ENCODE peak calls at places on chromosome 1, in six cellular contexts. One of them, this sample, is unnamed. For H3K4me1, the result is how much of the 10 kb centered on the place peaks cover.

GRCh38 chr1:84705503-84705902 is 15.2 kb upstream of the SSX2IP start:
- DNase-seq in pancreas: no peak
- DNase-seq in Peyer's patch: no peak
- DNase-seq in tibial nerve: no peak
- DNase-seq in gastrocnemius medialis: no peak
- DNase-seq in tibial artery: no peak
- DNase-seq in this sample: no peak

GRCh38 chr1:45815667-45816458 is 12.5 kb downstream of the MAST2 start:
- DNase-seq in pancreas: no peak
- DNase-seq in Peyer's patch: no peak
- DNase-seq in tibial nerve: no peak
- DNase-seq in gastrocnemius medialis: no peak
- DNase-seq in tibial artery: no peak
- DNase-seq in this sample: no peak

GRCh38 chr1:19877821-19878636 is 4.2 kb upstream of the OTUD3 start:
- DNase-seq in pancreas: no peak
- DNase-seq in Peyer's patch: peak
- DNase-seq in tibial nerve: no peak
- DNase-seq in gastrocnemius medialis: no peak
- DNase-seq in tibial artery: no peak
- DNase-seq in this sample: no peak

GRCh38 chr1:236774926-236775325 is 20.2 kb upstream of the MTR start:
- DNase-seq in pancreas: no peak
- DNase-seq in Peyer's patch: no peak
- DNase-seq in tibial nerve: no peak
- DNase-seq in gastrocnemius medialis: no peak
- DNase-seq in tibial artery: no peak
- DNase-seq in this sample: no peak

GRCh38 chr1:15885269-15885668 is 37.8 kb downstream of the SPEN start:
- DNase-seq in pancreas: no peak
- DNase-seq in Peyer's patch: no peak
- DNase-seq in tibial nerve: no peak
- DNase-seq in gastrocnemius medialis: no peak
- DNase-seq in tibial artery: no peak
- DNase-seq in this sample: no peak

GRCh38 chr1:224615861-224616760 is at the start of gene CNIH3:
- DNase-seq in pancreas: peak
- DNase-seq in Peyer's patch: no peak
- DNase-seq in tibial nerve: no peak
- DNase-seq in gastrocnemius medialis: peak
- DNase-seq in tibial artery: no peak
- DNase-seq in this sample: no peak

GRCh38 chr1:50700226-50701020 is 259.6 kb downstream of the FAF1 start:
- DNase-seq in pancreas: no peak
- DNase-seq in Peyer's patch: no peak
- DNase-seq in tibial nerve: no peak
- DNase-seq in gastrocnemius medialis: no peak
- DNase-seq in tibial artery: no peak
- DNase-seq in this sample: no peak

GRCh38 chr1:110501725-110502124 is 17.2 kb downstream of the KCNA10 start:
- DNase-seq in pancreas: no peak
- DNase-seq in Peyer's patch: no peak
- DNase-seq in tibial nerve: no peak
- DNase-seq in gastrocnemius medialis: no peak
- DNase-seq in tibial artery: no peak
- DNase-seq in this sample: no peak

GRCh38 chr1:66434096-66434495 is 99.9 kb upstream of the SGIP1 start:
- DNase-seq in pancreas: no peak
- DNase-seq in Peyer's patch: no peak
- DNase-seq in tibial nerve: no peak
- DNase-seq in gastrocnemius medialis: no peak
- DNase-seq in tibial artery: no peak
- DNase-seq in this sample: no peak

GRCh38 chr1:46333300-46334029 is 7.1 kb upstream of the NSUN4 start:
- DNase-seq in pancreas: no peak
- DNase-seq in Peyer's patch: peak
- DNase-seq in tibial nerve: no peak
- DNase-seq in gastrocnemius medialis: no peak
- DNase-seq in tibial artery: no peak
- DNase-seq in this sample: no peak

GRCh38 chr1:74053407-74053806 is 144.6 kb downstream of the LRRIQ3 start:
- DNase-seq in pancreas: no peak
- DNase-seq in Peyer's patch: no peak
- DNase-seq in tibial nerve: no peak
- DNase-seq in gastrocnemius medialis: no peak
- DNase-seq in tibial artery: no peak
- DNase-seq in this sample: no peak

GRCh38 chr1:161192476-161193465 is 6.1 kb downstream of the ADAMTS4 start:
- DNase-seq in pancreas: no peak
- DNase-seq in Peyer's patch: peak
- DNase-seq in tibial nerve: peak
- DNase-seq in gastrocnemius medialis: no peak
- DNase-seq in tibial artery: peak
- DNase-seq in this sample: peak

GRCh38 chr1:3902546-3902945 is 2.5 kb upstream of the C1orf174 start:
- DNase-seq in pancreas: no peak
- DNase-seq in Peyer's patch: no peak
- DNase-seq in tibial nerve: no peak
- DNase-seq in gastrocnemius medialis: no peak
- DNase-seq in tibial artery: no peak
- DNase-seq in this sample: no peak

GRCh38 chr1:69121708-69122107 is 446.0 kb upstream of the LRRC7 start:
- DNase-seq in pancreas: no peak
- DNase-seq in Peyer's patch: no peak
- DNase-seq in tibial nerve: no peak
- DNase-seq in gastrocnemius medialis: no peak
- DNase-seq in tibial artery: no peak
- DNase-seq in this sample: no peak

GRCh38 chr1:159492575-159493323 is 43.1 kb downstream of the OR10J5 start:
- DNase-seq in pancreas: no peak
- DNase-seq in Peyer's patch: no peak
- DNase-seq in tibial nerve: no peak
- DNase-seq in gastrocnemius medialis: no peak
- DNase-seq in tibial artery: no peak
- DNase-seq in this sample: no peak

GRCh38 chr1:5099558-5099957 is 445.1 kb downstream of the AJAP1 start:
- DNase-seq in pancreas: no peak
- DNase-seq in Peyer's patch: no peak
- DNase-seq in tibial nerve: no peak
- DNase-seq in gastrocnemius medialis: no peak
- DNase-seq in tibial artery: no peak
- DNase-seq in this sample: no peak

GRCh38 chr1:198497326-198498220 is 42.9 kb downstream of the ATP6V1G3 start:
- DNase-seq in pancreas: no peak
- DNase-seq in Peyer's patch: no peak
- DNase-seq in tibial nerve: no peak
- DNase-seq in gastrocnemius medialis: no peak
- DNase-seq in tibial artery: peak
- DNase-seq in this sample: peak

GRCh38 chr1:113786055-113786454 is 26.2 kb downstream of the RSBN1 start:
- DNase-seq in pancreas: no peak
- DNase-seq in Peyer's patch: no peak
- DNase-seq in tibial nerve: no peak
- DNase-seq in gastrocnemius medialis: no peak
- DNase-seq in tibial artery: no peak
- DNase-seq in this sample: no peak

GRCh38 chr1:162696286-162696862 is 64.1 kb downstream of the DDR2 start:
- DNase-seq in pancreas: no peak
- DNase-seq in Peyer's patch: peak
- DNase-seq in tibial nerve: peak
- DNase-seq in gastrocnemius medialis: peak
- DNase-seq in tibial artery: peak
- DNase-seq in this sample: peak

GRCh38 chr1:212211371-212211770 is 73.8 kb upstream of the PPP2R5A start:
- DNase-seq in pancreas: no peak
- DNase-seq in Peyer's patch: no peak
- DNase-seq in tibial nerve: no peak
- DNase-seq in gastrocnemius medialis: no peak
- DNase-seq in tibial artery: no peak
- DNase-seq in this sample: no peak

GRCh38 chr1:96206451-96206850 is 515.1 kb upstream of the PTBP2 start:
- DNase-seq in pancreas: no peak
- DNase-seq in Peyer's patch: no peak
- DNase-seq in tibial nerve: no peak
- DNase-seq in gastrocnemius medialis: no peak
- DNase-seq in tibial artery: no peak
- DNase-seq in this sample: no peak

GRCh38 chr1:9700340-9700739 is 48.8 kb downstream of the PIK3CD start:
- DNase-seq in pancreas: no peak
- DNase-seq in Peyer's patch: no peak
- DNase-seq in tibial nerve: no peak
- DNase-seq in gastrocnemius medialis: no peak
- DNase-seq in tibial artery: no peak
- DNase-seq in this sample: no peak

GRCh38 chr1:212525479-212526110 is 83.0 kb upstream of the ATF3 start:
- DNase-seq in pancreas: no peak
- DNase-seq in Peyer's patch: no peak
- DNase-seq in tibial nerve: no peak
- DNase-seq in gastrocnemius medialis: no peak
- DNase-seq in tibial artery: no peak
- DNase-seq in this sample: no peak

GRCh38 chr1:162605225-162605927 is 26.9 kb upstream of the DDR2 start:
- DNase-seq in pancreas: no peak
- DNase-seq in Peyer's patch: no peak
- DNase-seq in tibial nerve: no peak
- DNase-seq in gastrocnemius medialis: no peak
- DNase-seq in tibial artery: no peak
- DNase-seq in this sample: no peak

GRCh38 chr1:29689372-29690030 is 453.2 kb downstream of the PTPRU start:
- DNase-seq in pancreas: no peak
- DNase-seq in Peyer's patch: peak
- DNase-seq in tibial nerve: no peak
- DNase-seq in gastrocnemius medialis: no peak
- DNase-seq in tibial artery: no peak
- DNase-seq in this sample: no peak

GRCh38 chr1:64453695-64454094 is 16.2 kb upstream of the CACHD1 start:
- DNase-seq in pancreas: no peak
- DNase-seq in Peyer's patch: no peak
- DNase-seq in tibial nerve: no peak
- DNase-seq in gastrocnemius medialis: no peak
- DNase-seq in tibial artery: no peak
- DNase-seq in this sample: no peak

GRCh38 chr1:43414634-43415223 is 25.0 kb downstream of the SZT2 start:
- DNase-seq in pancreas: no peak
- DNase-seq in Peyer's patch: peak
- DNase-seq in tibial nerve: peak
- DNase-seq in gastrocnemius medialis: no peak
- DNase-seq in tibial artery: peak
- DNase-seq in this sample: peak

GRCh38 chr1:225882699-225883615 is 777 bp upstream of the TMEM63A start:
- DNase-seq in pancreas: peak
- DNase-seq in Peyer's patch: peak
- DNase-seq in tibial nerve: peak
- DNase-seq in gastrocnemius medialis: peak
- DNase-seq in tibial artery: peak
- DNase-seq in this sample: peak

DNA sequence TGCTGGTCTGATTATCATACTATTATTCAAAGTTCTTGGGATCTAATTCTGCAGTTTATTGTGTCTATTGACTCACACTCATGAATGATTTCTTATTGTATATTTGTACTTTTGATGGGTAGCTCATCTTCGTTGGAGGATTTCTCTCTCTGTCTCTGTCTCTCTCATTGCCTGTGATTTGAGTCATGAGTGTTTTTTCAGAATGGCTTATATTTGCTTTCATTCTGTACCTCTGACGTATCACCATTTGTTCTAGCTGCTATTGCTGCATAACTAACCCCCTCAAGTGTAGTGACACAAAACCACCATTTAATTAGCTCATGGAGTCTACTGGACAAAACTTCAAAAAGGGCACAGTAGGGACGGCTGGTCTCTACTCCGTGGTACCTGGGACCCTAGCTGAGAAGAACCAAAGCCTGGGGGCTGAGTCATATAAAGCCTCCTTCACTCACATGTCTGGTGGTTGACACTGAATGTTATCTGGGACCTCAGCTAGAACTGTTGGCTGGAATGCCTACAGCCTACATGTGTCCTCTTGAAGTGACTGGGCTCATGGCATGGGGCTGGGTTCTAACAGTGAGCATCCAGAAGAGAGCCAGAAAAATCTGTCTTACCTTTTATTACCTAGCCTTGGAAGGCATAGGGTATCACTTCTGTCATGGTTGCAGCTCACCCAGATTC is 44.2 kb downstream of the TBX19 start:
- DNase-seq in pancreas: no peak
- DNase-seq in Peyer's patch: no peak
- DNase-seq in tibial nerve: no peak
- DNase-seq in gastrocnemius medialis: no peak
- DNase-seq in tibial artery: no peak
- DNase-seq in this sample: no peak
- H3K4me1 ChIP-seq in pancreas: under half
- H3K4me1 ChIP-seq in Peyer's patch: under half
- H3K4me1 ChIP-seq in tibial nerve: under half
- H3K4me1 ChIP-seq in gastrocnemius medialis: under half
- H3K4me1 ChIP-seq in tibial artery: under half
- H3K4me1 ChIP-seq in this sample: under half

DNA sequence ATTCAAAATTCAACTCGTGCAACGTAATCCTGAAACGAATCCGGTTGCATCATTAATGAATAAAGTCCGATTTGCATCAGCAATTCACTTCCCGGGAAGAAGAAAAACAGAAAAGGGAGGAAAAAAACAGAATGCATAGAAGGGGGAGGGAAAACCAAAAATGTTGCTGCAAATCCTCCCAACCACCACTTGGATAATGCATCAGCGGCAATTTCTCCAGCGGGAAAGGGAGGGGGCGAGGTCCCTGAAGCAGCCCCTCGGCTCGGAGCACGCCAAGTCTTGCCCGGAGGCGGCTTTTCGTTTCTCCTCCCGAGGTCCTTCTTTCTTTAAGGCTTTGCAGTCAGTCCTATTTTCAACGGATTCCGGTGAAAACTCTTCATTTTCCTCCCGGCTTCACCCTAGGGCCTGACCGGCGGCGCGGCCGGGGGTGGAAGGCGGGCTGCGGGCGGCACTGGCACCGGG is 720 bp downstream of the CDC42BPA start:
- DNase-seq in pancreas: peak
- DNase-seq in Peyer's patch: no peak
- DNase-seq in tibial nerve: peak
- DNase-seq in gastrocnemius medialis: peak
- DNase-seq in tibial artery: peak
- DNase-seq in this sample: no peak
- TF ChIP-seq CTCF in pancreas: no peak
- TF ChIP-seq CTCF in Peyer's patch: no peak
- TF ChIP-seq CTCF in tibial nerve: no peak
- TF ChIP-seq CTCF in gastrocnemius medialis: peak
- TF ChIP-seq CTCF in tibial artery: no peak
- TF ChIP-seq CTCF in this sample: no peak

GRCh38 chr1:209430107-209430506 is 153.4 kb upstream of the CAMK1G start:
- DNase-seq in pancreas: no peak
- DNase-seq in Peyer's patch: no peak
- DNase-seq in tibial nerve: no peak
- DNase-seq in gastrocnemius medialis: no peak
- DNase-seq in tibial artery: no peak
- DNase-seq in this sample: no peak
- H3K4me3 ChIP-seq in pancreas: no peak
- H3K4me3 ChIP-seq in Peyer's patch: no peak
- H3K4me3 ChIP-seq in tibial nerve: no peak
- H3K4me3 ChIP-seq in gastrocnemius medialis: no peak
- H3K4me3 ChIP-seq in tibial artery: no peak
- H3K4me3 ChIP-seq in this sample: no peak

GRCh38 chr1:210344706-210345105 is 16.0 kb downstream of the HHAT start:
- DNase-seq in pancreas: no peak
- DNase-seq in Peyer's patch: no peak
- DNase-seq in tibial nerve: no peak
- DNase-seq in gastrocnemius medialis: no peak
- DNase-seq in tibial artery: no peak
- DNase-seq in this sample: no peak
- H3K4me1 ChIP-seq in pancreas: under half
- H3K4me1 ChIP-seq in Peyer's patch: under half
- H3K4me1 ChIP-seq in tibial nerve: under half
- H3K4me1 ChIP-seq in gastrocnemius medialis: under half
- H3K4me1 ChIP-seq in tibial artery: under half
- H3K4me1 ChIP-seq in this sample: under half

This sample was measured in mucosa of descending colon.